ENCODE peak calls at places on chromosomes 6 and 20, in six cellular contexts. One of them, this sample, is unnamed.

GRCh38 chr6:23526519-23526918 is 599.5 kb upstream of the NRSN1 start:
- DNase-seq in BJ: no peak
- DNase-seq in kidney: no peak
- DNase-seq in psoas muscle: no peak
- DNase-seq in GM23338: no peak
- DNase-seq in Calu3: no peak
- DNase-seq in this sample: no peak

GRCh38 chr6:157514659-157515496 is 133.9 kb downstream of the ZDHHC14 start:
- DNase-seq in BJ: peak
- DNase-seq in kidney: no peak
- DNase-seq in psoas muscle: peak
- DNase-seq in GM23338: no peak
- DNase-seq in Calu3: peak
- DNase-seq in this sample: peak

GRCh38 chr6:125944434-125944816 is 12.1 kb upstream of the HINT3 start:
- DNase-seq in BJ: no peak
- DNase-seq in kidney: peak
- DNase-seq in psoas muscle: peak
- DNase-seq in GM23338: no peak
- DNase-seq in Calu3: peak
- DNase-seq in this sample: no peak

GRCh38 chr20:3209023-3209945 is at the start of gene ITPA:
- DNase-seq in BJ: no peak
- DNase-seq in kidney: peak
- DNase-seq in psoas muscle: peak
- DNase-seq in GM23338: peak
- DNase-seq in Calu3: peak
- DNase-seq in this sample: peak

GRCh38 chr20:5918856-5919633 is 31.3 kb downstream of the TRMT6 start:
- DNase-seq in BJ: no peak
- DNase-seq in kidney: no peak
- DNase-seq in psoas muscle: no peak
- DNase-seq in GM23338: no peak
- DNase-seq in Calu3: peak
- DNase-seq in this sample: no peak

GRCh38 chr6:25842526-25842925 is 10.7 kb upstream of the SLC17A1 start:
- DNase-seq in BJ: no peak
- DNase-seq in kidney: no peak
- DNase-seq in psoas muscle: no peak
- DNase-seq in GM23338: no peak
- DNase-seq in Calu3: no peak
- DNase-seq in this sample: no peak

GRCh38 chr20:47088339-47088738 is 193.7 kb downstream of the EYA2 start:
- DNase-seq in BJ: no peak
- DNase-seq in kidney: no peak
- DNase-seq in psoas muscle: no peak
- DNase-seq in GM23338: no peak
- DNase-seq in Calu3: peak
- DNase-seq in this sample: no peak

GRCh38 chr20:37986873-37987601 is 46.2 kb downstream of the TTI1 start:
- DNase-seq in BJ: peak
- DNase-seq in kidney: peak
- DNase-seq in psoas muscle: peak
- DNase-seq in GM23338: peak
- DNase-seq in Calu3: peak
- DNase-seq in this sample: peak

GRCh38 chr6:36998723-36999466 is 6.6 kb upstream of the FGD2 start:
- DNase-seq in BJ: no peak
- DNase-seq in kidney: no peak
- DNase-seq in psoas muscle: no peak
- DNase-seq in GM23338: no peak
- DNase-seq in Calu3: no peak
- DNase-seq in this sample: no peak

GRCh38 chr6:36544228-36544627 is 3.1 kb downstream of the STK38 start:
- DNase-seq in BJ: peak
- DNase-seq in kidney: no peak
- DNase-seq in psoas muscle: no peak
- DNase-seq in GM23338: no peak
- DNase-seq in Calu3: no peak
- DNase-seq in this sample: no peak

GRCh38 chr6:33029297-33030184 is 20.1 kb upstream of the HLA-DOA start:
- DNase-seq in BJ: no peak
- DNase-seq in kidney: no peak
- DNase-seq in psoas muscle: no peak
- DNase-seq in GM23338: peak
- DNase-seq in Calu3: no peak
- DNase-seq in this sample: peak

GRCh38 chr20:2254333-2254732 is 41.5 kb upstream of the TGM3 start:
- DNase-seq in BJ: no peak
- DNase-seq in kidney: no peak
- DNase-seq in psoas muscle: no peak
- DNase-seq in GM23338: no peak
- DNase-seq in Calu3: no peak
- DNase-seq in this sample: no peak

GRCh38 chr6:13099771-13100170 is 228.6 kb downstream of the TBC1D7 start:
- DNase-seq in BJ: no peak
- DNase-seq in kidney: no peak
- DNase-seq in psoas muscle: no peak
- DNase-seq in GM23338: no peak
- DNase-seq in Calu3: no peak
- DNase-seq in this sample: no peak

GRCh38 chr6:156662025-156662445 is 115.1 kb upstream of the ARID1B start:
- DNase-seq in BJ: peak
- DNase-seq in kidney: no peak
- DNase-seq in psoas muscle: peak
- DNase-seq in GM23338: peak
- DNase-seq in Calu3: peak
- DNase-seq in this sample: no peak

GRCh38 chr6:63546697-63547096 is 25.6 kb upstream of the LOC128125822 start:
- DNase-seq in BJ: no peak
- DNase-seq in kidney: no peak
- DNase-seq in psoas muscle: no peak
- DNase-seq in GM23338: no peak
- DNase-seq in Calu3: no peak
- DNase-seq in this sample: no peak

GRCh38 chr6:79586548-79586947 is 44.6 kb upstream of the SH3BGRL2 start:
- DNase-seq in BJ: no peak
- DNase-seq in kidney: no peak
- DNase-seq in psoas muscle: no peak
- DNase-seq in GM23338: peak
- DNase-seq in Calu3: no peak
- DNase-seq in this sample: peak

GRCh38 chr6:5025911-5026819 is 22.3 kb upstream of the RPP40 start:
- DNase-seq in BJ: no peak
- DNase-seq in kidney: peak
- DNase-seq in psoas muscle: peak
- DNase-seq in GM23338: peak
- DNase-seq in Calu3: peak
- DNase-seq in this sample: peak

GRCh38 chr20:51800132-51800721 is 2.1 kb downstream of the SALL4 start:
- DNase-seq in BJ: no peak
- DNase-seq in kidney: peak
- DNase-seq in psoas muscle: peak
- DNase-seq in GM23338: peak
- DNase-seq in Calu3: peak
- DNase-seq in this sample: peak

GRCh38 chr20:51799586-51799985 is 2.7 kb downstream of the SALL4 start:
- DNase-seq in BJ: no peak
- DNase-seq in kidney: no peak
- DNase-seq in psoas muscle: no peak
- DNase-seq in GM23338: peak
- DNase-seq in Calu3: no peak
- DNase-seq in this sample: no peak

GRCh38 chr20:51802170-51802745 is at the start of gene SALL4:
- DNase-seq in BJ: no peak
- DNase-seq in kidney: no peak
- DNase-seq in psoas muscle: no peak
- DNase-seq in GM23338: peak
- DNase-seq in Calu3: peak
- DNase-seq in this sample: peak

GRCh38 chr20:51800769-51801219 is 1.5 kb downstream of the SALL4 start:
- DNase-seq in BJ: no peak
- DNase-seq in kidney: no peak
- DNase-seq in psoas muscle: no peak
- DNase-seq in GM23338: peak
- DNase-seq in Calu3: peak
- DNase-seq in this sample: peak

DNA sequence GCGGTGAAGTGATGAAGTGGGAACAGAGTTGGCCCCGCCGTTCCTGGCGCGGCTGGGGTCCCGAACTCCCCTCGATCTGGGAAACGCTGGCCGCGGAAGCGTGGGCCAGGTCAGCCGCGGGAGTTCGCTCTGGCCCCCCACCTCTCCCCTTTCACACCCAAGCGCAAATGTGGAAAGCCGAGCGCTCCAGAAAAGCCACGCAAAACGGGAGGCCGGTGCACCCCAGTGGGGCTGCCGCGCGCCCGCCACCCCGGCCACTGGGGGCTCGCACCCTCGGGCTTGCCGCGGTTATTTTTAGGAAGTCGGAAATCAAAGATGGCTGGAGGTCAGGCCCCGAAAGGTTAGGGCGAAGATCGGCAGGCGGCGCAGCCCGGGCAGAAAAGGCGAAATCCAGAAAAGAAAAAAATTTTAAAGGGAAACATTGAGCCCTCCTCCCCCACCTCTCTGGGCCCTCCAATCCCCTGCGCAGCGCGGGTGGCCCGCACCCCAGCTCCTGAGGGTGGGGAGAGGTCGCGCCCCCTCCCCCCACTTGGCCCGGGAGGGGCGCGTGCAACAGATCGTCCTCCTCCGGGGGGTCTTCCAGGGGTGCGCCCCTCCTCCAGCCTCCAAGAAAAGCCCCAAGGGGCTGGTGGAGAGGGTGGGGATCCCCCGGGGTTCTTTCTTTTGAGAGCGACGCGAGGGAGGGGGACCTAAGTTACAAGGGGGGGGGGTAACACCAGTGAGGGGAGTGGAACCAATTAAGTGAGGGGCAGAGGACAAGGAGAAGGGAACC is 915 bp downstream of the SALL4 start:
- DNase-seq in BJ: no peak
- DNase-seq in kidney: no peak
- DNase-seq in psoas muscle: no peak
- DNase-seq in GM23338: peak
- DNase-seq in Calu3: peak
- DNase-seq in this sample: peak
- TF ChIP-seq CTCF in BJ: peak
- TF ChIP-seq CTCF in kidney: no peak
- TF ChIP-seq CTCF in psoas muscle: no peak
- TF ChIP-seq CTCF in GM23338: peak
- TF ChIP-seq CTCF in Calu3: peak
- TF ChIP-seq CTCF in this sample: peak

DNA sequence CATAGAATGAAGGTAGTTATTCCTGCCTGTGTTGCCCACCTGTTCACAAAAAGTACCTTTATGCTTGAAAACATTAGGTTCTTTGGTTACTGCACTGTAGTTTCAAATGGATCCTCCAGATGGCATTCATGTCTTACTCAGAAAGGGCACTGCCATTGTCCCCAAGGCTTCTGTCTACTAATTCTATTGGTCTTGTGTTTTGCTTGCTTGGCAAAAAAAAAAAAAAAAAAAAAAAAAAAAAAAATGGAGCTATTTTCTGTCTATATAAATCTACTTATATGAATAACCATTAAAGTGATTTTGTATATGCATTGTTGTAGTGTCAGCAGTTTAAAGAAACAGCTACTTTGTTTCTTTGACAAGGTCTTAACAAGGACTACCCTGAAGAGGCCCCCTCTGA is 12.7 kb upstream of the EFHC1 start:
- DNase-seq in BJ: no peak
- DNase-seq in kidney: no peak
- DNase-seq in psoas muscle: no peak
- DNase-seq in GM23338: peak
- DNase-seq in Calu3: peak
- DNase-seq in this sample: peak
- TF ChIP-seq CTCF in BJ: peak
- TF ChIP-seq CTCF in kidney: peak
- TF ChIP-seq CTCF in psoas muscle: peak
- TF ChIP-seq CTCF in GM23338: peak
- TF ChIP-seq CTCF in Calu3: no peak
- TF ChIP-seq CTCF in this sample: peak

DNA sequence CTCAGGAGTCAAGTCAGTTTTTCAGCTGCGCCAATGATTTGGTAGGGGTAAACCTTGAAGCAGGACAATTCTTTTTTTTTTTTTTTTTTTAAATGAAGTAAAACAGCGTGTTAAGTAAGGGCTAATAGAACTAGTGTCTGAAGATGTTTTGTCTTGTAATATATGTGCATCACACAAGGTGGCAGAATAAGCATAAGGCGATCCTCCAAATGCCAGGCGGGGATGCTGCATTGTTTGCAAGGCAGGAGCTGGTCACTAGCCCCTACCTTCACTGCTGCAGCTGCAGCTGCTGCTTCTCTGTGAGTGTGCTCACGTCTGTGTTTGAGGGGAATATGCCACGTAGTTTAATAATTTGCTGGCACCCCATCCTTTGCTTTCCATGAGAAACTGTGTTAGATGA is 272.7 kb upstream of the MAP3K7 start:
- DNase-seq in BJ: no peak
- DNase-seq in kidney: no peak
- DNase-seq in psoas muscle: no peak
- DNase-seq in GM23338: peak
- DNase-seq in Calu3: no peak
- DNase-seq in this sample: no peak
- TF ChIP-seq CTCF in BJ: no peak
- TF ChIP-seq CTCF in kidney: no peak
- TF ChIP-seq CTCF in psoas muscle: no peak
- TF ChIP-seq CTCF in GM23338: peak
- TF ChIP-seq CTCF in Calu3: no peak
- TF ChIP-seq CTCF in this sample: no peak

GRCh38 chr6:53201270-53201669 is 52.6 kb upstream of the GCM1 start:
- DNase-seq in BJ: no peak
- DNase-seq in kidney: no peak
- DNase-seq in psoas muscle: no peak
- DNase-seq in GM23338: no peak
- DNase-seq in Calu3: no peak
- DNase-seq in this sample: no peak

GRCh38 chr6:53199156-53199555 is 50.5 kb upstream of the GCM1 start:
- DNase-seq in BJ: no peak
- DNase-seq in kidney: no peak
- DNase-seq in psoas muscle: no peak
- DNase-seq in GM23338: no peak
- DNase-seq in Calu3: no peak
- DNase-seq in this sample: no peak

GRCh38 chr6:53197553-53197952 is 48.9 kb upstream of the GCM1 start:
- DNase-seq in BJ: no peak
- DNase-seq in kidney: no peak
- DNase-seq in psoas muscle: no peak
- DNase-seq in GM23338: no peak
- DNase-seq in Calu3: no peak
- DNase-seq in this sample: no peak

GRCh38 chr6:53203483-53203882 is 54.8 kb upstream of the GCM1 start:
- DNase-seq in BJ: no peak
- DNase-seq in kidney: no peak
- DNase-seq in psoas muscle: no peak
- DNase-seq in GM23338: no peak
- DNase-seq in Calu3: no peak
- DNase-seq in this sample: no peak

DNA sequence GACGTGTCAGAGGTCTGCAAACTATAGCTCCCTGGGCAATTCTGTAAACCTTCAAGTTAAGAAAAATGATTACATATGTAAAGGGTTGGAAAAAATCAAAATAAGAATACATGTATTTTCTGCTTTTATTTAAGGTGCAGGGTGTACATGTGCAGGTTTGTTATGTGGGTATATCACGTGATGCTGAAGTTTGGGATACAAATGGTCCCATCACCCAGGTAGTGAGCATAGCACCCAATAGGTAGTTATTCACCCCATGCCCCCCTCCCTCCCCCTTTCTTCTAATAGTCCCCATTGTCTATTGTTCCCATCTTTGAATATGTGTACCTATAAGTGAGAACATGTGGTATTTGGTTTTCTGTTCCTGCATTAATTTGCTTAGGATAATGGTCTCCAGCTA is 51.1 kb upstream of the GCM1 start:
- DNase-seq in BJ: no peak
- DNase-seq in kidney: no peak
- DNase-seq in psoas muscle: no peak
- DNase-seq in GM23338: no peak
- DNase-seq in Calu3: no peak
- DNase-seq in this sample: no peak
- TF ChIP-seq CTCF in BJ: no peak
- TF ChIP-seq CTCF in kidney: no peak
- TF ChIP-seq CTCF in psoas muscle: no peak
- TF ChIP-seq CTCF in GM23338: no peak
- TF ChIP-seq CTCF in Calu3: no peak
- TF ChIP-seq CTCF in this sample: no peak

This sample was measured in cardiac muscle cell.